ENCODE peak calls at places on chromosomes 13 and 19, in nine cellular contexts. L is left ventricle myocardium inferior, E is NB4, H is Karpas-422, V is transverse colon, W is fibroblast of lung, M is kidney, T is fibroblast of mammary gland, D is body of pancreas. C is an unnamed sample.

GRCh38 chr13:67230243-67230773 is at the start of gene PCDH9:
- DNase-seq in L (peak; percentile 96), E (peak; percentile 80), H (peak; percentile 97), V (peak; percentile 87), W (peak; percentile 99), M (peak; percentile 98), T (peak; percentile 95), D (peak; percentile 97), C (peak; percentile 90)

GRCh38 chr13:22091222-22091970 is 420.5 kb downstream of the FGF9 start:
- DNase-seq in L (no peak), E (no peak), H (no peak), V (no peak), W (no peak), M (no peak), T (no peak), D (no peak), C (no peak)

GRCh38 chr13:27012482-27013197 is 159.0 kb downstream of the USP12 start:
- DNase-seq in L (no peak), E (peak; percentile 69), H (no peak), V (no peak), W (peak; percentile 89), M (no peak), T (peak; percentile 95), D (no peak), C (no peak)

GRCh38 chr13:69050696-69051095 is 1056.9 kb upstream of the ATXN8OS start:
- DNase-seq in L (no peak), E (no peak), H (no peak), V (no peak), W (no peak), M (no peak), T (no peak), D (no peak), C (no peak)

GRCh38 chr19:582497-583197 is 7.0 kb upstream of the HCN2 start:
- DNase-seq in L (no peak), E (no peak), H (no peak), V (no peak), W (peak; percentile 59), M (peak; percentile 69), T (peak; percentile 63), D (no peak), C (no peak)

GRCh38 chr19:18601875-18602274 is 4.7 kb downstream of the CRLF1 start:
- DNase-seq in L (no peak), E (no peak), H (no peak), V (no peak), W (no peak), M (no peak), T (no peak), D (no peak), C (no peak)

GRCh38 chr19:882871-883497 is 10.0 kb downstream of the MED16 start:
- DNase-seq in L (no peak), E (no peak), H (no peak), V (no peak), W (no peak), M (no peak), T (no peak), D (no peak), C (no peak)

GRCh38 chr19:31338069-31338767 is 11.0 kb downstream of the TSHZ3 start:
- DNase-seq in L (peak; percentile 58), E (peak; percentile 45), H (peak; percentile 67), V (peak; percentile 47), W (peak; percentile 60), M (no peak), T (peak; percentile 78), D (peak; percentile 38), C (no peak)

GRCh38 chr19:14318873-14319272 is 62.4 kb upstream of the ADGRE5 start:
- DNase-seq in L (no peak), E (no peak), H (no peak), V (peak; percentile 13), W (no peak), M (no peak), T (no peak), D (peak; percentile 13), C (peak; percentile 34)

GRCh38 chr13:29925457-29925856 is 75.0 kb upstream of the UBL3 start:
- DNase-seq in L (peak; percentile 55), E (peak; percentile 77), H (no peak), V (peak; percentile 70), W (peak; percentile 81), M (no peak), T (peak; percentile 86), D (peak; percentile 94), C (no peak)

GRCh38 chr13:28250542-28250941 is 112.2 kb downstream of the PAN3 start:
- DNase-seq in L (no peak), E (no peak), H (no peak), V (no peak), W (no peak), M (no peak), T (no peak), D (no peak), C (no peak)

GRCh38 chr13:91308299-91308698 is 39.2 kb upstream of the MIR17HG start:
- DNase-seq in L (no peak), E (peak; percentile 12), H (peak; percentile 64), V (no peak), W (no peak), M (no peak), T (no peak), D (no peak), C (peak; percentile 19)

GRCh38 chr19:49570997-49571676 is 9.2 kb downstream of the NOSIP start:
- DNase-seq in L (no peak), E (peak; percentile 46), H (peak; percentile 67), V (peak; percentile 68), W (no peak), M (no peak), T (no peak), D (peak; percentile 32), C (no peak)

GRCh38 chr19:49567722-49568454 is 12.5 kb downstream of the NOSIP start:
- DNase-seq in L (no peak), E (peak; percentile 70), H (no peak), V (peak; percentile 57), W (no peak), M (no peak), T (peak; percentile 58), D (no peak), C (peak; percentile 69)

GRCh38 chr19:49573009-49573408 is 7.3 kb downstream of the NOSIP start:
- DNase-seq in L (no peak), E (no peak), H (no peak), V (no peak), W (no peak), M (no peak), T (no peak), D (peak; percentile 31), C (no peak)

GRCh38 chr19:49573451-49573850 is 6.9 kb downstream of the NOSIP start:
- DNase-seq in L (no peak), E (no peak), H (no peak), V (no peak), W (no peak), M (no peak), T (peak; percentile 53), D (no peak), C (no peak)

DNA sequence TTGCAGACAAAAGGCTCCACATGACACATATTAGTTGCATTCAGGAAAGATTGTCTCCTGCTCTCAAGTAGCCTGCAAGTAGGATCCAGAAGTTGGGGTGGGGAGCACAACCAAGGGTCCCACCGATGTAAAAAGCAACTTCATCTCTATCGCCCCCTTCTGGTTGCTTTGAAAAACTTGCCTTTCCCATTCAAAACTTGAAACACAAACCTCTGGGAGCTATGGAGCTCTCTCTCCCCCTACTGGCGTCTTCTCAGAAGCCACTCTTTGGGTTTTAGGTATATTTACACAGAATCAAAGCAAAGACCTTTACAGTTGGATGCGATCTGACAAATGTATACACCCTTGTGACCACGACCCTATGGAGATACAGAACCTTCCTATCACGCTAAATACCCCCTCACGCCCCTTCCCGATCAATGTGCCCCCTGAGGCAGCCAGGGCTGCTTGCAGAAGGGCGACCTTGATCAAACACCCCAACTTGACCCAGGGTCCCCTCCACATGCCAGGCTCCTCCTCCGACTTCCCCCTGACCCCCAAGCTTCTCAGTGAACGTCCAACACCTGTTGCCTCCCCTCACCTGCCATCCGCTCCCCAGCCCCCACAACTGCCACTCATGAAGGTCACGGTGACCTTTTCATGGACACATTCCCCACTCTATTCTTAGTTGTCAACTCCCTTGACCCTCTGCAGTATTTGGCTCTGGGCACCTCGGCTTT is 10.1 kb downstream of the NOSIP start:
- DNase-seq in L (no peak), E (peak; percentile 88), H (peak; percentile 97), V (peak; percentile 73), W (peak; percentile 71), M (no peak), T (peak; percentile 91), D (peak; percentile 76), C (peak; percentile 90)
- H3K4me3 ChIP-seq in L (peak overlapping the region; percentile 10), E (no peak overlapping the region), H (peak overlapping the region; percentile 8), V (no peak overlapping the region), W (no peak overlapping the region), M (no peak overlapping the region), T (no peak overlapping the region), D (no peak overlapping the region), C (no peak overlapping the region)

DNA sequence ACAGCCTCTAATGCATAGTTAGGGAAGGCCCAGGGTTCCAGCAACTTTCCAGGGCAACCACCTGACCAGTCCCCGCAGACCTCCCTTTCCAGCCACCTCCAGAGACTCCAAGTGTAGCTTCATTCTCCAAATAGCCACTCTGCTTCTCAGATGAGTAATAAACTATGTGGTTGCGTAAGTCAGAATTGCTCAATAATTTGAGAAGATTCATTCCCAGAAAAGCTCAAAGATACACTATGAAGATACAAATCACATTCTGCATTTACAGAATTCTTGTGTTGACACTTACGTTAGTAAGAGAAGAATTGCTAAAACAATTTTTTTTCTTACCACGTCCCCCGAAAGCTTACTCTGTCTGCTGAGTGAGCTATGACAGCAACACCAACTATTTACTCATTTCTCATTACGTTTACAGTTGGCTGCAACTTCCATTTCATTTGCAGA is 8.2 kb upstream of the LATS2 start:
- DNase-seq in L (peak; percentile 37), E (peak; percentile 90), H (no peak), V (no peak), W (peak; percentile 97), M (peak; percentile 53), T (peak; percentile 98), D (no peak), C (no peak)
- H3K4me3 ChIP-seq in L (no peak overlapping the region), E (no peak overlapping the region), H (no peak overlapping the region), V (no peak overlapping the region), W (no peak overlapping the region), M (no peak overlapping the region), T (no peak overlapping the region), D (no peak overlapping the region), C (no peak overlapping the region)

DNA sequence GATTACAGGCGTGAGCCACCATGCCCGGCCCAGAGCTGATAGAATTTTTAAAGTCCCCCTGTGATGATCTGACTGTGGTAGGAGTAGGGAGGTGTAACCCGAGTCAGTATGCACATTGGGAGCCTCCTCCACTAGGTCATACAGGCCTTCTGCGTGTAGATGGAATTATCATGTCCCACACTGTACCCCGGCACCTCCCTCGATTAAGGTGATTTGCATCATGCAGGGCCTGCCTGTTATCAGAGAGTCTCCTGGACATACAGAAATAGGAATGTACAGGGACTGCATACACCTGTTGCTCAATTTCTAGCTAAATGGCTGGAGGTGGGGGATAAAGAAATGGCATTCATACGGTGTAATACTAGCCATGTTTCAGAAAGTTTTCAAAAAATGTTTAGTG is 922 bp upstream of the ERVK3-1 start:
- DNase-seq in L (no peak), E (no peak), H (no peak), V (no peak), W (no peak), M (no peak), T (no peak), D (no peak), C (no peak)
- H3K4me3 ChIP-seq in L (peak overlapping the region; percentile 96), E (peak overlapping the region; percentile 92), H (peak overlapping the region; percentile 92), V (no peak overlapping the region), W (peak overlapping the region; percentile 69), M (peak overlapping the region; percentile 97), T (no peak overlapping the region), D (no peak overlapping the region), C (no peak overlapping the region)

DNA sequence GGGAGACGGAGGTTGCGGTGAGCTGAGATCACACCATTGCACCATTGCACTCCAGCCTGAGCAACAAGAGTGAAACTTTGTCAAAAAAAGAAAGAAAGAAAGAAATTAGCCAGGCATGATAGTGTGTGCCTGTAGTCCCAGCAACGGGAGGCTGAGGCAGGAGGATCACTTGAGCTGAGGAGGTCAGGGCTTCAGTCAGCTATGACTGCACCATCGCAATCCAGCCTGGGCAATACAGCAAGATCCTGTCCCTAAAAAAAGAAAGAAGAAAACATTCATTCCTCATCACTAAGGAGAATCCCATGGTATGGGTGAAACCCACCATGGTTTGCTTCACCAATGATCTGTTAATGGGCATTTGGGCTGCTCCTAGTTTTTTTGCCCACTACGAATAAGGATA is 13.0 kb upstream of the AP1M2 start:
- DNase-seq in L (no peak), E (no peak), H (no peak), V (no peak), W (no peak), M (no peak), T (no peak), D (no peak), C (no peak)
- H3K4me3 ChIP-seq in L (no peak overlapping the region), E (no peak overlapping the region), H (no peak overlapping the region), V (no peak overlapping the region), W (no peak overlapping the region), M (no peak overlapping the region), T (no peak overlapping the region), D (no peak overlapping the region), C (no peak overlapping the region)

C was measured in GM12865.